ENCODE peak calls at places on chromosomes 1 and 21, in six cellular contexts. Z is K562, C is GM23338, F is Panc1, J is A549, V is SK-N-SH. I is an unnamed sample.

GRCh38 chr1:160800142-160800541 is 4.2 kb downstream of the LY9 start:
- DNase-seq in Z (no peak), C (no peak), F (no peak), J (no peak), V (no peak), I (no peak)

GRCh38 chr1:162218975-162219374 is 149.5 kb downstream of the NOS1AP start:
- DNase-seq in Z (no peak), C (no peak), F (no peak), J (no peak), V (no peak), I (no peak)

GRCh38 chr1:226976671-226977287 is 36.7 kb downstream of the COQ8A start:
- DNase-seq in Z (no peak), C (no peak), F (no peak), J (no peak), V (no peak), I (no peak)

GRCh38 chr1:186703209-186703766 is 23.1 kb upstream of the PTGS2 start:
- DNase-seq in Z (no peak), C (no peak), F (no peak), J (no peak), V (no peak), I (no peak)

GRCh38 chr1:184051485-184052193 is at the start of gene TSEN15:
- DNase-seq in Z (peak), C (peak), F (no peak), J (peak), V (peak), I (peak)

GRCh38 chr1:101130673-101131072 is 105.1 kb upstream of the DPH5 start:
- DNase-seq in Z (no peak), C (no peak), F (no peak), J (no peak), V (no peak), I (no peak)

GRCh38 chr1:90045853-90046563 is 51.1 kb downstream of the ZNF326 start:
- DNase-seq in Z (peak), C (peak), F (peak), J (peak), V (peak), I (no peak)

GRCh38 chr1:36735939-36736730 is 253.4 kb upstream of the CSF3R start:
- DNase-seq in Z (no peak), C (no peak), F (no peak), J (no peak), V (no peak), I (no peak)

GRCh38 chr1:8497196-8497878 is 179.4 kb downstream of the SLC45A1 start:
- DNase-seq in Z (no peak), C (no peak), F (peak), J (peak), V (no peak), I (peak)

GRCh38 chr21:35475768-35476167 is 426.7 kb upstream of the RUNX1 start:
- DNase-seq in Z (no peak), C (no peak), F (no peak), J (no peak), V (no peak), I (peak)

DNA sequence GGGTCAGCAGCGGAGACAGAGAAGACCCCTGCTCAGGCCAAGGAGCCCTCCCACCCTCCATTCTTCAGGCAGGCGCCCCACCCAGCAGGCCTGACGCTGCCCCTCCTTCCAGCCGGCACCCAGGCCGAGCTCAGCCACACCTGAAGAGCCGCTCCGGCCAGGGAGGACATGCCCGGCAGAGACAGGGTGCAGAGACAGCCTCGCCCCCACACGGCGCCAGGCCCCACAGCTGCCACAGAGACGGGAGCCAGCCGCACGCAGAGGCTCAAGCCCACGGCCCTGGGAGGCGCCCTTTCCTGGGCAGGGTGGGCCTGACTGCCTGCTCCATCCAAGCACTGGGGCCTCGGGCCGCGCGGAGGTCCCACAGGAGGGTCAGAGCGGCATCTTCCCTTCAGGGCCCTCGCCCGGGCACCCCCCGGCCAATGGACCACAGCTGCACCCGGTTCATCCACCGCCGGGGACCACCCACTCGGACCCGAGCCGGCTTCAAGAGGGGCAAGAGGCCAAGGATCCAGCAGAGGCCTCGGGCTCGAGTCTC is 5.2 kb downstream of the TTLL10 start:
- DNase-seq in Z (no peak), C (no peak), F (no peak), J (no peak), V (peak), I (no peak)
- TF ChIP-seq REST in Z (no peak), C (no peak), F (no peak), J (no peak), V (no peak), I (no peak)

GRCh38 chr1:21212126-21212525 is 35.4 kb upstream of the EIF4G3 start:
- DNase-seq in Z (no peak), C (peak), F (no peak), J (no peak), V (no peak), I (no peak)

GRCh38 chr1:21220815-21221214 is 44.1 kb upstream of the EIF4G3 start:
- DNase-seq in Z (no peak), C (no peak), F (no peak), J (no peak), V (peak), I (no peak)

GRCh38 chr1:21219674-21220073 is 43.0 kb upstream of the EIF4G3 start:
- DNase-seq in Z (no peak), C (no peak), F (no peak), J (no peak), V (peak), I (no peak)

GRCh38 chr1:21217812-21218596 is 41.3 kb upstream of the EIF4G3 start:
- DNase-seq in Z (peak), C (peak), F (no peak), J (peak), V (peak), I (peak)

GRCh38 chr1:21216835-21217811 is 40.4 kb upstream of the EIF4G3 start:
- DNase-seq in Z (peak), C (peak), F (no peak), J (peak), V (peak), I (peak)
- TF ChIP-seq REST in Z (no peak), C (no peak), F (no peak), J (no peak), V (no peak), I (no peak)

GRCh38 chr1:11640101-11640500 is 14.1 kb downstream of the FBXO2 start:
- DNase-seq in Z (no peak), C (no peak), F (no peak), J (no peak), V (no peak), I (no peak)
- TF ChIP-seq REST in Z (no peak), C (no peak), F (no peak), J (no peak), V (no peak), I (no peak)

GRCh38 chr1:165854101-165854845 is 26.9 kb downstream of the UCK2 start:
- DNase-seq in Z (no peak), C (no peak), F (no peak), J (peak), V (no peak), I (peak)
- TF ChIP-seq REST in Z (no peak), C (no peak), F (no peak), J (no peak), V (no peak), I (no peak)

GRCh38 chr1:27831568-27832410 is 1.2 kb downstream of the PPP1R8 start:
- DNase-seq in Z (no peak), C (no peak), F (no peak), J (no peak), V (no peak), I (no peak)

GRCh38 chr1:27833470-27833869 is 2.9 kb downstream of the PPP1R8 start:
- DNase-seq in Z (no peak), C (no peak), F (no peak), J (no peak), V (no peak), I (no peak)

GRCh38 chr1:27830621-27831424 is at the start of gene PPP1R8:
- DNase-seq in Z (peak), C (peak), F (peak), J (peak), V (peak), I (peak)

GRCh38 chr1:27832762-27833161 is 2.2 kb downstream of the PPP1R8 start:
- DNase-seq in Z (no peak), C (no peak), F (no peak), J (no peak), V (no peak), I (no peak)
- TF ChIP-seq REST in Z (no peak), C (no peak), F (no peak), J (no peak), V (no peak), I (no peak)

GRCh38 chr1:59214764-59215208 is 82.1 kb upstream of the FGGY start:
- DNase-seq in Z (no peak), C (no peak), F (no peak), J (peak), V (no peak), I (no peak)
- TF ChIP-seq REST in Z (no peak), C (no peak), F (no peak), J (no peak), V (no peak), I (no peak)

GRCh38 chr21:45281411-45282282 is 6.0 kb downstream of the POFUT2 start:
- DNase-seq in Z (no peak), C (no peak), F (no peak), J (no peak), V (no peak), I (no peak)
- TF ChIP-seq REST in Z (no peak), C (no peak), F (no peak), J (no peak), V (no peak), I (no peak)

GRCh38 chr1:15354580-15354965 is 55.1 kb upstream of the EFHD2 start:
- DNase-seq in Z (no peak), C (no peak), F (no peak), J (no peak), V (no peak), I (no peak)
- TF ChIP-seq REST in Z (no peak), C (no peak), F (no peak), J (no peak), V (no peak), I (no peak)